ENCODE peak calls at places on chromosomes 7 and 10, in six cellular contexts. One of them, this sample, is unnamed.
A peak's percentile ranks its signal among the peaks of the same experiment; 100 is the strongest.

GRCh38 chr10:106819490-106819889 is 345.0 kb downstream of the SORCS1 start:
- DNase-seq in cardiac fibroblast: no peak
- DNase-seq in omental fat pad: no peak
- DNase-seq in glutamatergic neuron: no peak
- DNase-seq in GM13976: no peak
- DNase-seq in IMR-90: no peak
- DNase-seq in this sample: no peak

GRCh38 chr10:80421369-80422220 is 13.2 kb downstream of the PRXL2A start:
- DNase-seq in GM13976: peak; percentile 53
- DNase-seq in cardiac fibroblast: no peak
- DNase-seq in omental fat pad: no peak
- DNase-seq in glutamatergic neuron: no peak
- DNase-seq in IMR-90: no peak
- DNase-seq in this sample: no peak

GRCh38 chr7:29987821-29988317 is 1.7 kb downstream of the SCRN1 start:
- DNase-seq in GM13976: peak; percentile 36
- DNase-seq in cardiac fibroblast: peak; percentile 92
- DNase-seq in omental fat pad: no peak
- DNase-seq in glutamatergic neuron: no peak
- DNase-seq in IMR-90: peak; percentile 88
- DNase-seq in this sample: peak; percentile 58

GRCh38 chr7:31443457-31443856 is 70.4 kb upstream of the ITPRID1 start:
- DNase-seq in GM13976: peak; percentile 40
- DNase-seq in cardiac fibroblast: peak; percentile 53
- DNase-seq in glutamatergic neuron: no peak
- DNase-seq in omental fat pad: no peak
- DNase-seq in IMR-90: peak; percentile 45
- DNase-seq in this sample: peak; percentile 47

GRCh38 chr7:158811461-158811860 is 17.8 kb downstream of the ESYT2 start:
- DNase-seq in omental fat pad: no peak
- DNase-seq in IMR-90: peak; percentile 63
- DNase-seq in cardiac fibroblast: peak; percentile 85
- DNase-seq in GM13976: no peak
- DNase-seq in glutamatergic neuron: no peak
- DNase-seq in this sample: peak; percentile 23

GRCh38 chr7:44979481-44980392 is 922 bp upstream of the MYO1G start:
- DNase-seq in cardiac fibroblast: no peak
- DNase-seq in IMR-90: no peak
- DNase-seq in omental fat pad: no peak
- DNase-seq in GM13976: no peak
- DNase-seq in glutamatergic neuron: no peak
- DNase-seq in this sample: no peak

GRCh38 chr7:107344286-107344685 is 125.6 kb upstream of the GPR22 start:
- DNase-seq in glutamatergic neuron: no peak
- DNase-seq in IMR-90: no peak
- DNase-seq in cardiac fibroblast: no peak
- DNase-seq in omental fat pad: no peak
- DNase-seq in GM13976: no peak
- DNase-seq in this sample: no peak

GRCh38 chr7:151013728-151014497 is 10.4 kb downstream of the ATG9B start:
- DNase-seq in glutamatergic neuron: peak; percentile 96
- DNase-seq in cardiac fibroblast: peak; percentile 63
- DNase-seq in GM13976: peak; percentile 85
- DNase-seq in IMR-90: peak; percentile 22
- DNase-seq in omental fat pad: no peak
- DNase-seq in this sample: no peak

GRCh38 chr10:132175401-132175800 is 11.3 kb upstream of the DPYSL4 start:
- DNase-seq in IMR-90: no peak
- DNase-seq in glutamatergic neuron: peak; percentile 15
- DNase-seq in cardiac fibroblast: no peak
- DNase-seq in omental fat pad: no peak
- DNase-seq in GM13976: no peak
- DNase-seq in this sample: no peak

GRCh38 chr10:104337985-104338735 is at the start of gene ITPRIP:
- DNase-seq in GM13976: peak; percentile 80
- DNase-seq in IMR-90: peak; percentile 87
- DNase-seq in cardiac fibroblast: peak; percentile 95
- DNase-seq in omental fat pad: peak; percentile 74
- DNase-seq in glutamatergic neuron: peak; percentile 78
- DNase-seq in this sample: peak; percentile 39

GRCh38 chr7:3042861-3043489 is 692 bp downstream of the CARD11 start:
- DNase-seq in IMR-90: no peak
- DNase-seq in omental fat pad: no peak
- DNase-seq in GM13976: peak; percentile 82
- DNase-seq in cardiac fibroblast: no peak
- DNase-seq in glutamatergic neuron: no peak
- DNase-seq in this sample: peak; percentile 81

GRCh38 chr10:89683911-89684310 is 17.5 kb upstream of the KIF20B start:
- DNase-seq in glutamatergic neuron: no peak
- DNase-seq in GM13976: no peak
- DNase-seq in omental fat pad: no peak
- DNase-seq in IMR-90: no peak
- DNase-seq in cardiac fibroblast: no peak
- DNase-seq in this sample: no peak

GRCh38 chr7:151389768-151390593 is 19.9 kb downstream of the WDR86 start:
- DNase-seq in GM13976: no peak
- DNase-seq in glutamatergic neuron: no peak
- DNase-seq in omental fat pad: no peak
- DNase-seq in cardiac fibroblast: no peak
- DNase-seq in IMR-90: no peak
- DNase-seq in this sample: no peak

GRCh38 chr10:22228167-22228938 is 10.5 kb upstream of the EBLN1 start:
- DNase-seq in glutamatergic neuron: no peak
- DNase-seq in IMR-90: no peak
- DNase-seq in cardiac fibroblast: no peak
- DNase-seq in GM13976: no peak
- DNase-seq in omental fat pad: no peak
- DNase-seq in this sample: no peak

GRCh38 chr10:22228943-22229755 is 11.3 kb upstream of the EBLN1 start:
- DNase-seq in GM13976: peak; percentile 84
- DNase-seq in glutamatergic neuron: peak; percentile 86
- DNase-seq in omental fat pad: peak; percentile 44
- DNase-seq in cardiac fibroblast: peak; percentile 97
- DNase-seq in IMR-90: peak; percentile 91
- DNase-seq in this sample: peak; percentile 88

GRCh38 chr10:22229756-22230330 is 12.0 kb upstream of the EBLN1 start:
- DNase-seq in IMR-90: no peak
- DNase-seq in glutamatergic neuron: no peak
- DNase-seq in omental fat pad: no peak
- DNase-seq in GM13976: no peak
- DNase-seq in cardiac fibroblast: peak; percentile 28
- DNase-seq in this sample: no peak

GRCh38 chr10:22231260-22231659 is 13.4 kb upstream of the EBLN1 start:
- DNase-seq in GM13976: no peak
- DNase-seq in omental fat pad: no peak
- DNase-seq in cardiac fibroblast: no peak
- DNase-seq in glutamatergic neuron: no peak
- DNase-seq in IMR-90: no peak
- DNase-seq in this sample: no peak

GRCh38 chr10:22230331-22230833 is 12.6 kb upstream of the EBLN1 start:
- DNase-seq in omental fat pad: no peak
- DNase-seq in glutamatergic neuron: no peak
- DNase-seq in cardiac fibroblast: peak; percentile 67
- DNase-seq in GM13976: peak; percentile 29
- DNase-seq in IMR-90: peak; percentile 29
- DNase-seq in this sample: peak; percentile 11
- TF ChIP-seq CTCF in omental fat pad: no peak
- TF ChIP-seq CTCF in glutamatergic neuron: no peak
- TF ChIP-seq CTCF in cardiac fibroblast: no peak
- TF ChIP-seq CTCF in GM13976: no peak
- TF ChIP-seq CTCF in IMR-90: no peak
- TF ChIP-seq CTCF in this sample: no peak

GRCh38 chr10:124890225-124890624 is 51.7 kb upstream of the ZRANB1 start:
- DNase-seq in IMR-90: peak; percentile 6
- DNase-seq in glutamatergic neuron: no peak
- DNase-seq in GM13976: no peak
- DNase-seq in omental fat pad: no peak
- DNase-seq in cardiac fibroblast: no peak
- DNase-seq in this sample: no peak
- TF ChIP-seq CTCF in IMR-90: no peak
- TF ChIP-seq CTCF in glutamatergic neuron: no peak
- TF ChIP-seq CTCF in GM13976: no peak
- TF ChIP-seq CTCF in omental fat pad: no peak
- TF ChIP-seq CTCF in cardiac fibroblast: no peak
- TF ChIP-seq CTCF in this sample: no peak

GRCh38 chr10:103111918-103112877 is 80.9 kb downstream of the NT5C2 start:
- DNase-seq in omental fat pad: no peak
- DNase-seq in glutamatergic neuron: no peak
- DNase-seq in IMR-90: no peak
- DNase-seq in GM13976: peak; percentile 35
- DNase-seq in cardiac fibroblast: no peak
- DNase-seq in this sample: no peak

GRCh38 chr10:103106556-103106955 is 86.5 kb downstream of the NT5C2 start:
- DNase-seq in GM13976: no peak
- DNase-seq in omental fat pad: no peak
- DNase-seq in glutamatergic neuron: no peak
- DNase-seq in cardiac fibroblast: no peak
- DNase-seq in IMR-90: no peak
- DNase-seq in this sample: no peak

GRCh38 chr10:103110407-103110806 is 82.7 kb downstream of the NT5C2 start:
- DNase-seq in omental fat pad: no peak
- DNase-seq in IMR-90: no peak
- DNase-seq in GM13976: no peak
- DNase-seq in glutamatergic neuron: no peak
- DNase-seq in cardiac fibroblast: no peak
- DNase-seq in this sample: no peak

GRCh38 chr10:103114876-103115275 is 78.2 kb downstream of the NT5C2 start:
- DNase-seq in IMR-90: no peak
- DNase-seq in glutamatergic neuron: no peak
- DNase-seq in GM13976: no peak
- DNase-seq in omental fat pad: no peak
- DNase-seq in cardiac fibroblast: no peak
- DNase-seq in this sample: peak; percentile 36

GRCh38 chr10:103111031-103111917 is 81.8 kb downstream of the NT5C2 start:
- DNase-seq in IMR-90: peak; percentile 44
- DNase-seq in omental fat pad: no peak
- DNase-seq in glutamatergic neuron: no peak
- DNase-seq in cardiac fibroblast: peak; percentile 68
- DNase-seq in GM13976: peak; percentile 53
- DNase-seq in this sample: no peak
- TF ChIP-seq CTCF in IMR-90: no peak
- TF ChIP-seq CTCF in omental fat pad: no peak
- TF ChIP-seq CTCF in glutamatergic neuron: no peak
- TF ChIP-seq CTCF in cardiac fibroblast: no peak
- TF ChIP-seq CTCF in GM13976: no peak
- TF ChIP-seq CTCF in this sample: no peak

GRCh38 chr10:62856021-62856420 is 39.9 kb upstream of the EGR2 start:
- DNase-seq in omental fat pad: no peak
- DNase-seq in cardiac fibroblast: no peak
- DNase-seq in IMR-90: no peak
- DNase-seq in GM13976: no peak
- DNase-seq in glutamatergic neuron: no peak
- DNase-seq in this sample: no peak

GRCh38 chr10:62852961-62853702 is 37.0 kb upstream of the EGR2 start:
- DNase-seq in omental fat pad: no peak
- DNase-seq in GM13976: no peak
- DNase-seq in IMR-90: no peak
- DNase-seq in glutamatergic neuron: no peak
- DNase-seq in cardiac fibroblast: no peak
- DNase-seq in this sample: no peak

GRCh38 chr10:62850646-62851045 is 34.5 kb upstream of the EGR2 start:
- DNase-seq in cardiac fibroblast: no peak
- DNase-seq in omental fat pad: no peak
- DNase-seq in glutamatergic neuron: no peak
- DNase-seq in IMR-90: no peak
- DNase-seq in GM13976: no peak
- DNase-seq in this sample: no peak

GRCh38 chr10:62851449-62851848 is 35.3 kb upstream of the EGR2 start:
- DNase-seq in omental fat pad: no peak
- DNase-seq in IMR-90: peak; percentile 1
- DNase-seq in cardiac fibroblast: peak; percentile 63
- DNase-seq in glutamatergic neuron: no peak
- DNase-seq in GM13976: no peak
- DNase-seq in this sample: no peak

DNA sequence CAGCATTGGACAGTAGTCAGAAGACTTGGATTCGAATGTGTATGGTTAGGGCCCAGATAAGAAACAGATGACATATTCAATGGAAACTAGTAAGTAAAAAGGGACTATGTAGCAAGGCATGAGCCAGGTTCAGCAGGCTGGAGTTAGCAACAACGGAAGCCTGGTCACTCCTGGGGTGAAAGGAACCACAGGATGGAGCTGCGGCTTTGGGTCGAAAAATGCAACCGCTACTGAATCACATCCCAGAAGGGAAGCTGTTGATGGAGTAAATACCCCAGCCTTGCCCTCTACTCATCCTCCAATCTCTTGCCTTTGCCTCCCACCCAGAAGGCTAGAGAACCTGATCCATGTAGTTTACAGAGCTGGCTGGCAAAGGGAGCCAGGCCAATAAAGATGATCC is 37.5 kb upstream of the EGR2 start:
- DNase-seq in cardiac fibroblast: no peak
- DNase-seq in glutamatergic neuron: no peak
- DNase-seq in GM13976: no peak
- DNase-seq in IMR-90: no peak
- DNase-seq in omental fat pad: no peak
- DNase-seq in this sample: no peak
- TF ChIP-seq CTCF in cardiac fibroblast: no peak
- TF ChIP-seq CTCF in glutamatergic neuron: no peak
- TF ChIP-seq CTCF in GM13976: no peak
- TF ChIP-seq CTCF in IMR-90: no peak
- TF ChIP-seq CTCF in omental fat pad: no peak
- TF ChIP-seq CTCF in this sample: no peak

DNA sequence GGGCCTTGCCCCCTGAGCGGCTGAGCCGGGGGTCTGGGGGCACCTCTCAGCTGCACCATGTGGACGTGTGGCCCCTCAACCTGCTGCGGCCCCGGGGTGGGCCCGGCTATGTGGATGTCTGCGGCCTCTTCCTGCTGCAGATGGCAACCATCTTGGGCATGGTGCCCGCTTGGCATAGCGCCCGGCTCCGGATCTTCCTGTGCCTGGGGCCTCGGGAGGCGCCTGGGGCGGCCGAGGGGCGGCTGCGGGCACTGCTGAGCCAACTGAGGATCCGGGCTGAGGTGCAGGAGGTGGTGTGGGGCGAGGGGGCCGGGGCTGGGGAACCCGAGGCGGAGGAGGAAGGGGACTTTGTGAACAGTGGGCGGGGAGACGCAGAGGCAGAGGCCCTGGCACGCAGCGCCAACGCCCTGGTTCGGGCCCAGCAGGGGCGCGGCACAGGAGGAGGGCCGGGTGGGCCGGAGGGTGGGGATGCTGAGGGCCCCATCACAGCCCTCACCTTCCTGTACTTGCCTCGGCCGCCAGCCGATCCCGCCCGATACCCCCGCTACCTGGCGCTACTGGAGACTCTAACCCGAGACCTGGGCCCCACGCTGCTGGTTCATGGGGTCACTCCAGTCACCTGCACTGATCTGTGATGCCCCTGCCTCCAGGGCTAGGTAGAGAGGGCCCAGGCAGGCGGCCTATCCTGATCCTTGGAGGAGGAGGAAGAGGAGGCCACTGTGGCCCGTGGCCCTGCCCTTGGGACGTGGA is 1.0 kb upstream of the TRIP6 start:
- DNase-seq in IMR-90: no peak
- DNase-seq in cardiac fibroblast: no peak
- DNase-seq in GM13976: no peak
- DNase-seq in omental fat pad: peak; percentile 55
- DNase-seq in glutamatergic neuron: no peak
- DNase-seq in this sample: peak; percentile 79
- TF ChIP-seq CTCF in IMR-90: no peak
- TF ChIP-seq CTCF in cardiac fibroblast: no peak
- TF ChIP-seq CTCF in GM13976: no peak
- TF ChIP-seq CTCF in omental fat pad: no peak
- TF ChIP-seq CTCF in glutamatergic neuron: no peak
- TF ChIP-seq CTCF in this sample: no peak

This sample was measured in Calu3.